ENCODE peak calls at places on chromosomes 13 and 19, in eight cellular contexts. V is upper lobe of right lung; M is A549; Z is neural progenitor cell; I is CD8-positive, alpha-beta T cell; F is ascending aorta; R is endodermal cell; P is body of pancreas. N is an unnamed sample. For H3K4me1, the result is how much of the 10 kb centered on the place peaks cover.

GRCh38 chr19:347946-348861 is 3.6 kb upstream of the MIER2 start:
- DNase-seq in M (no peak), F (no peak), R (peak), I (no peak), P (no peak), V (no peak), Z (peak), N (no peak)

GRCh38 chr13:110546933-110547332 is 14.6 kb downstream of the RAB20 start:
- DNase-seq in R (no peak), Z (no peak), M (peak), F (peak), V (peak), I (no peak), P (peak), N (no peak)

GRCh38 chr19:38974599-38975213 is 836 bp downstream of the FBXO17 start:
- DNase-seq in I (no peak), Z (no peak), F (no peak), P (no peak), V (no peak), M (no peak), R (no peak), N (no peak)

GRCh38 chr13:113209880-113210421 is 538 bp downstream of the CUL4A start:
- DNase-seq in V (peak), Z (peak), P (peak), I (peak), M (no peak), F (peak), R (peak), N (peak)

GRCh38 chr13:60066206-60066605 is 97.5 kb downstream of the DIAPH3 start:
- DNase-seq in Z (no peak), V (no peak), I (no peak), P (no peak), F (no peak), R (no peak), M (peak), N (no peak)

GRCh38 chr13:60111726-60112125 is 52.0 kb downstream of the DIAPH3 start:
- DNase-seq in P (no peak), Z (no peak), M (no peak), V (no peak), F (no peak), I (no peak), R (no peak), N (no peak)

GRCh38 chr19:44113784-44114390 is 688 bp downstream of the ZNF225 start:
- DNase-seq in M (peak), Z (peak), I (no peak), F (no peak), V (no peak), P (peak), R (peak), N (no peak)

GRCh38 chr19:43430142-43430710 is 15.5 kb downstream of the TEX101 start:
- DNase-seq in I (no peak), F (no peak), R (peak), V (no peak), Z (no peak), P (no peak), M (no peak), N (no peak)

GRCh38 chr13:39417643-39418042 is 185.3 kb downstream of the LHFPL6 start:
- DNase-seq in V (no peak), M (no peak), P (no peak), Z (peak), F (no peak), I (no peak), R (peak), N (no peak)

GRCh38 chr19:7294571-7295212 is 478 bp upstream of the INSR start:
- DNase-seq in P (peak), I (no peak), Z (peak), R (peak), M (peak), F (peak), V (peak), N (peak)

GRCh38 chr13:95809429-95809828 is 132.5 kb downstream of the DNAJC3 start:
- DNase-seq in I (no peak), P (no peak), V (no peak), F (no peak), Z (peak), M (no peak), R (no peak), N (no peak)

GRCh38 chr19:1275260-1275975 is at the start of gene FAM174C:
- DNase-seq in M (peak), F (peak), V (peak), Z (peak), R (peak), P (peak), I (peak), N (peak)

GRCh38 chr13:91240341-91240740 is 107.1 kb upstream of the MIR17HG start:
- DNase-seq in P (no peak), I (no peak), M (no peak), F (no peak), V (no peak), R (no peak), Z (no peak), N (no peak)

GRCh38 chr13:82010780-82011179 is 1669.9 kb upstream of the SPRY2 start:
- DNase-seq in I (no peak), Z (no peak), F (no peak), M (no peak), V (no peak), R (no peak), P (no peak), N (no peak)

GRCh38 chr19:5321851-5322681 is 18.5 kb downstream of the PTPRS start:
- DNase-seq in V (no peak), I (peak), Z (peak), P (no peak), F (no peak), R (peak), M (no peak), N (peak)

GRCh38 chr19:35214766-35215422 is 13.6 kb downstream of the FAM187B start:
- DNase-seq in V (no peak), P (no peak), I (no peak), Z (no peak), F (peak), R (no peak), M (no peak), N (no peak)

GRCh38 chr19:5309438-5310204 is 31.0 kb downstream of the PTPRS start:
- DNase-seq in I (no peak), V (no peak), F (no peak), Z (no peak), M (no peak), P (no peak), R (peak), N (peak)

GRCh38 chr13:19071161-19071936 is 110.3 kb downstream of the TUBA3C start:
- DNase-seq in P (no peak), R (no peak), M (no peak), Z (no peak), V (no peak), I (no peak), F (no peak), N (no peak)

GRCh38 chr19:6216996-6217751 is 62.6 kb downstream of the MLLT1 start:
- DNase-seq in M (no peak), I (no peak), V (no peak), F (no peak), Z (peak), R (no peak), P (no peak), N (peak)

GRCh38 chr19:29834991-29835390 is 23.2 kb downstream of the CCNE1 start:
- DNase-seq in R (no peak), M (no peak), I (no peak), P (no peak), F (no peak), Z (no peak), V (peak), N (no peak)

GRCh38 chr13:51822106-51822840 is 18.3 kb upstream of the DHRS12 start:
- DNase-seq in I (peak), M (no peak), P (no peak), Z (no peak), V (no peak), R (no peak), F (no peak), N (no peak)

GRCh38 chr13:70894258-70894657 is 786.0 kb upstream of the KLHL1 start:
- DNase-seq in R (no peak), V (no peak), I (no peak), Z (no peak), P (no peak), F (no peak), M (no peak), N (no peak)

GRCh38 chr13:53343345-53343744 is 314.7 kb downstream of the OLFM4 start:
- DNase-seq in P (no peak), M (no peak), I (no peak), R (peak), V (no peak), F (no peak), Z (peak), N (no peak)

GRCh38 chr19:55697698-55698097 is 22.7 kb downstream of the EPN1 start:
- DNase-seq in F (no peak), Z (no peak), I (no peak), M (no peak), P (peak), R (peak), V (peak), N (no peak)

GRCh38 chr19:16207063-16207462 is 9.4 kb downstream of the AP1M1 start:
- DNase-seq in F (no peak), Z (no peak), R (no peak), I (no peak), V (peak), M (no peak), P (no peak), N (no peak)

GRCh38 chr13:107608736-107609135 is 606.6 kb downstream of the LIG4 start:
- DNase-seq in I (no peak), Z (no peak), R (no peak), V (no peak), P (no peak), F (no peak), M (no peak), N (no peak)

GRCh38 chr13:111177081-111177711 is 62.1 kb downstream of the ARHGEF7 start:
- DNase-seq in Z (no peak), F (peak), P (peak), M (no peak), I (peak), V (no peak), R (no peak), N (no peak)

GRCh38 chr13:77516342-77516789 is 19.1 kb upstream of the SCEL start:
- DNase-seq in R (no peak), M (no peak), I (no peak), F (no peak), P (no peak), V (no peak), Z (no peak), N (peak)

GRCh38 chr19:38538793-38539528 is 78.8 kb downstream of the MAP4K1 start:
- DNase-seq in R (no peak), I (peak), F (no peak), V (no peak), Z (no peak), M (no peak), P (no peak), N (no peak)

GRCh38 chr19:12695514-12695913 is 917 bp downstream of the FBXW9 start:
- DNase-seq in V (no peak), I (no peak), Z (no peak), R (no peak), M (no peak), P (no peak), F (no peak), N (no peak)

GRCh38 chr19:12665646-12666304 is 767 bp downstream of the MAN2B1 start:
- DNase-seq in F (no peak), I (peak), M (no peak), P (no peak), V (no peak), Z (no peak), R (no peak), N (no peak)

GRCh38 chr13:102187313-102187712 is 214.5 kb downstream of the FGF14 start:
- DNase-seq in M (no peak), R (no peak), V (no peak), P (no peak), F (no peak), I (no peak), Z (no peak), N (no peak)

GRCh38 chr13:50081106-50081898 is 66.1 kb downstream of the KCNRG start:
- DNase-seq in Z (peak), R (peak), V (peak), I (peak), P (peak), M (no peak), F (peak), N (peak)

GRCh38 chr13:20118268-20119140 is 42.3 kb downstream of the GJA3 start:
- DNase-seq in P (peak), R (peak), V (peak), Z (peak), M (peak), I (peak), F (peak), N (peak)

DNA sequence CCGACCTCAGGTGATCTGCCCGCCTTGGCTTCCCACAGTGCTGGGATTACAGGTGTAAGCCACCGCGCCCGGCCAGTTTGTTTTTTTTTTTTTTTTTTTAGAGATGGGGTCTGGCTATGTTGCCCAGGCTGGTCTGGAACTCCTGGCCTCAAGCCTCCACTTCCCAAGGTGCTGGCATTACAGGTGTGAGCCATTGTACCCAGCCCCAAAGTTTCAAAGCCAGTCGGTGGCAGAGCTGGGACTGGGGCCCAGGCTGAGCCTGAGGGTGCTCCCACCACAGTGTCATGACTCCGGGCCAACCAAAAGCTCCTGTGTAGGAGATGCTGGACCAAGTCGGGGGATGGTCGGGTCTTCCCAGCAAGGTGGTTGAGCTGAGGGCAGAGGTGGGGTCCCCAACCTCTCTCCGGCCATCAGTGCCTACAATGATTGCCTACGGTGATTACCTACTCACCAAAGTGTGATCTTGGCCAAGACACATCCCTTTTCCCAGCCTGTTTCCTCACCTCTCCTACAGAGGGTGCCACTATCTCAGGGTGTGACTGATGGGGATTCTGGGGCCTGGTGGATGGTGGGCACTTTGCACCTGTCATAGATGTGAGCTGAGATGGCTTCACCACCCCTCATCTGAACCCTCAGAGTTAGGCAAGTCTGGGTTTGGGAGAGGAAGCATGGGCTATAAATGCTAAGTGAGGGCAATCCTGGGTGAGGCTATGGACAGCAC is 5.9 kb upstream of the SAMD1 start:
- DNase-seq in F (no peak), R (peak), V (no peak), I (no peak), P (no peak), Z (no peak), M (no peak), N (no peak)
- TF ChIP-seq CTCF in F (no peak), R (peak), V (no peak), I (no peak), P (peak), Z (no peak), M (no peak), N (peak)

GRCh38 chr19:57720878-57721277 is 6.5 kb downstream of the ZNF671 start:
- DNase-seq in F (no peak), I (no peak), R (no peak), V (no peak), M (no peak), P (no peak), Z (no peak), N (no peak)
- H3K4me3 ChIP-seq in F (no peak), I (no peak), R (no peak), V (no peak), M (no peak), P (no peak), Z (no peak), N (no peak)

DNA sequence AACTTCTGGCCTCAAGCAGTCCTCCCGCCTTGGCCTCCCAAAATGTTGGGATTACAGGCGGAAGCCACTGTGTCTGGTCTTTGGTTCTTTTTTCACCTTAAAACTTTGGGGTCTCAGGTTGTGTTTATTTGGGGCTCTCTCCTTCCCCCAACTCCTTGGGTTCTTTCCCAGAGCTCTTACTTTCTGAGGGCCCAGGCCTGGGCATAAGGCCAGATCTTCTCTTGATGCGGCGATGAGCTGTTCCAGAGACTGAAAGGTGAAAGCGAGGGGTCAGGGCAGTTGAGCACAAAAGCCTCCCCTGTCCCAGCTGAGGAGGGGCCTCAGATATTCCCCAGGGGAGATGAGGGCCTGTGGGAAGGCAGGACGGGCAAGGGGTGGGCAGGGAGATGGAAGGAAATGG is 7.1 kb downstream of the POLR1G start:
- DNase-seq in M (no peak), Z (no peak), I (no peak), V (no peak), F (no peak), P (no peak), R (no peak), N (no peak)
- H3K4me1 ChIP-seq in M (under half), Z (under half), I (under half), V (under half), F (under half), P (under half), R (under half), N (under half)

DNA sequence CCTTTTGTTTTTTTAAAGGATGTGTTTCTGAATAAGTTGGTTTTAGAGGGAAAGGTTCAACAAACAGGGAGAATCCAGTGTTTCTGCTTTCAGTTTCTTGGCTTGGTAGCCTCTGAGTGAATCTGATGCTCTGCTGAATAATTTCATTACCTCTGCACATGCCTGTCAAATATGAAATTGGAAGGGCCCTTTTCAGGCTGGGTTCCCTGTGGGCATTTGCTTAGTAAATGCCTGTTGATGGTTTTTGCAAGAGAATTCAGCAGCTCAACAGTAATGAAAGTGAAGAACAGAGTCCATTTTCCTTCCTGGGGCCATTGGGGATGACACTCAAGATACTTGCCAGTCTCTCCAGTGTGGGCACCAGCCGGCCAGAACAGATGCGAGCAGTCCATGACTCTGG is 74.3 kb downstream of the GPR12 start:
- DNase-seq in P (no peak), I (no peak), M (no peak), R (no peak), V (no peak), Z (no peak), F (no peak), N (no peak)
- TF ChIP-seq CTCF in P (no peak), I (no peak), M (no peak), R (no peak), V (no peak), Z (no peak), F (no peak), N (no peak)